ENCODE peak calls at places on chromosomes 5 and 9, in five cellular contexts. J, D, E, Z and H are unnamed samples.

GRCh38 chr9:7844283-7844682 is 44.7 kb upstream of the DMAC1 start:
- DNase-seq in D (no peak), E (no peak), Z (no peak), J (peak; percentile 3), H (no peak)

GRCh38 chr9:106916491-106917235 is 53.7 kb downstream of the ZNF462 start:
- DNase-seq in D (no peak), E (peak; percentile 80), J (no peak), Z (no peak), H (no peak)

GRCh38 chr9:124839612-124840299 is 13.5 kb upstream of the WDR38 start:
- DNase-seq in J (no peak), E (peak; percentile 33), Z (no peak), D (no peak), H (no peak)

GRCh38 chr5:61447780-61448495 is 115.9 kb downstream of the ZSWIM6 start:
- DNase-seq in E (no peak), J (no peak), Z (no peak), D (no peak), H (no peak)

GRCh38 chr5:137488516-137488915 is 10.6 kb downstream of the SPOCK1 start:
- DNase-seq in E (no peak), J (no peak), D (no peak), Z (no peak), H (no peak)

GRCh38 chr9:98743329-98743728 is 34.6 kb upstream of the GABBR2 start:
- DNase-seq in Z (no peak), E (no peak), J (no peak), D (no peak), H (no peak)

GRCh38 chr5:149857499-149857898 is 87.1 kb downstream of the PDE6A start:
- DNase-seq in D (no peak), Z (peak; percentile 69), J (no peak), E (no peak), H (no peak)

GRCh38 chr5:66144799-66145390 is 795 bp downstream of the SREK1 start:
- DNase-seq in Z (no peak), J (no peak), D (no peak), E (no peak), H (peak; percentile 90)

GRCh38 chr9:68505681-68506409 is 34.8 kb downstream of the TMEM252 start:
- DNase-seq in D (no peak), J (no peak), E (no peak), Z (no peak), H (no peak)

GRCh38 chr9:33923998-33924701 is 107.2 kb downstream of the UBE2R2 start:
- DNase-seq in D (no peak), J (no peak), E (no peak), Z (no peak), H (no peak)

GRCh38 chr9:129317179-129318011 is 139.3 kb upstream of the IER5L start:
- DNase-seq in E (no peak), Z (peak; percentile 71), J (no peak), D (no peak), H (no peak)

GRCh38 chr9:99046068-99046467 is 58.8 kb upstream of the TGFBR1 start:
- DNase-seq in D (no peak), E (no peak), Z (no peak), J (no peak), H (no peak)

GRCh38 chr9:37949576-37949975 is 45.6 kb upstream of the SLC25A51 start:
- DNase-seq in D (no peak), J (no peak), E (no peak), Z (no peak), H (no peak)